ENCODE peak calls at places on chromosome 19, in ten cellular contexts. C is OCI-LY7; T is natural killer cell; E is stimulated activated CD8-positive, alpha-beta memory T cell treated with anti-CD3 and anti-CD28 coated beads, Interleukin-15, amount 100 ng/mL, for 24 hours; U is MCF 10A; F is fibroblast of lung; P is NCI-H1092 treated with DMSO at 0.1 percent for 48 hours; R is foreskin fibroblast; V is NCI-H510A treated with DMSO at 0.1 percent for 48 hours; N is A549. I is an unnamed sample.
A peak's percentile ranks its signal among the peaks of the same experiment; 100 is the strongest.

GRCh38 chr19:33484226-33484774 is 37.3 kb downstream of the PEPD start:
- DNase-seq in U (no peak), R (no peak), F (no peak), C (no peak), N (no peak), P (no peak), E (no peak), T (no peak), V (no peak), I (no peak)

GRCh38 chr19:12064266-12065099 is at the start of gene ZNF844:
- DNase-seq in R (peak; percentile 97), C (peak; percentile 89), U (no peak), T (peak; percentile 88), P (peak; percentile 81), E (peak; percentile 31), N (no peak), F (peak; percentile 85), V (peak; percentile 90), I (peak; percentile 98)

GRCh38 chr19:29663861-29664752 is 1.2 kb upstream of the PLEKHF1 start:
- DNase-seq in F (peak; percentile 56), C (no peak), P (no peak), R (peak; percentile 55), T (no peak), N (no peak), V (no peak), U (peak; percentile 28), E (no peak), I (no peak)

GRCh38 chr19:49019242-49019932 is 2.5 kb upstream of the LHB start:
- DNase-seq in C (peak; percentile 56), R (peak; percentile 69), U (peak; percentile 83), V (no peak), T (peak; percentile 48), F (no peak), P (no peak), E (peak; percentile 31), N (peak; percentile 77), I (peak; percentile 60)

GRCh38 chr19:32498641-32499200 is 82.3 kb upstream of the PDCD5 start:
- DNase-seq in V (no peak), F (peak; percentile 2), T (peak; percentile 67), P (no peak), U (no peak), C (no peak), E (no peak), R (no peak), N (no peak), I (no peak)

GRCh38 chr19:46571495-46571894 is 29.6 kb upstream of the CALM3 start:
- DNase-seq in U (peak; percentile 55), T (no peak), C (peak; percentile 11), V (peak; percentile 14), F (no peak), P (no peak), R (peak; percentile 29), N (peak; percentile 75), E (no peak), I (no peak)

GRCh38 chr19:19371056-19371455 is 34.4 kb upstream of the GATAD2A start:
- DNase-seq in N (peak; percentile 51), U (no peak), V (no peak), R (no peak), F (no peak), P (no peak), T (no peak), C (no peak), E (no peak), I (no peak)

GRCh38 chr19:3055741-3056453 is 6.4 kb downstream of the TLE5 start:
- DNase-seq in C (no peak), R (no peak), N (peak; percentile 78), E (no peak), V (peak; percentile 57), U (peak; percentile 93), P (peak; percentile 82), F (no peak), T (no peak), I (peak; percentile 91)

GRCh38 chr19:29812080-29812880 is 489 bp downstream of the CCNE1 start:
- DNase-seq in P (no peak), V (no peak), N (no peak), U (no peak), R (peak; percentile 33), E (peak; percentile 3), F (no peak), C (peak; percentile 20), T (peak; percentile 25), I (no peak)

GRCh38 chr19:10895920-10896319 is 24.6 kb downstream of the CARM1 start:
- DNase-seq in R (no peak), F (no peak), E (no peak), U (no peak), T (no peak), C (no peak), P (no peak), N (no peak), V (no peak), I (no peak)

GRCh38 chr19:38152461-38153379 is 71.3 kb downstream of the DPF1 start:
- DNase-seq in F (peak; percentile 86), U (no peak), P (no peak), V (no peak), N (no peak), T (no peak), C (no peak), E (no peak), R (no peak), I (no peak)

GRCh38 chr19:18571564-18572344 is at the start of gene UBA52:
- DNase-seq in U (peak; percentile 99), R (peak; percentile 99), P (peak; percentile 96), F (peak; percentile 97), E (peak; percentile 99), N (peak; percentile 97), C (peak; percentile 99), T (peak; percentile 99), V (peak; percentile 97), I (peak; percentile 98)